ENCODE peak calls at places on chromosomes 12 and 14, in nine cellular contexts. O is AG04450; E is naive thymus-derived CD4-positive, alpha-beta T cell; P is IMR-90; U is cardiac muscle cell; T is GM23338; R is effector memory CD4-positive, alpha-beta T cell; L is HAP-1; H is upper lobe of right lung. G is an unnamed sample. For H3K27me3, the result is how much of the 10 kb centered on the place peaks cover.

GRCh38 chr12:42767326-42767954 is 177.9 kb upstream of the PRICKLE1 start:
- DNase-seq in O (no peak), E (no peak), P (no peak), U (no peak), T (no peak), R (no peak), L (no peak), H (no peak), G (no peak)

GRCh38 chr12:69570545-69571399 is 14.5 kb upstream of the CCT2 start:
- DNase-seq in O (no peak), E (peak), P (peak), U (peak), T (peak), R (peak), L (peak), H (no peak), G (peak)

GRCh38 chr12:53232641-53233538 is 881 bp upstream of the RARG start:
- DNase-seq in O (no peak), E (peak), P (no peak), U (peak), T (peak), R (peak), L (peak), H (peak), G (no peak)

GRCh38 chr12:127130506-127131100 is 1136.4 kb upstream of the TMEM132C start:
- DNase-seq in O (no peak), E (no peak), P (no peak), U (no peak), T (no peak), R (no peak), L (no peak), H (no peak), G (no peak)

GRCh38 chr12:95997911-95998510 is 1.9 kb upstream of the HAL start:
- DNase-seq in O (no peak), E (no peak), P (peak), U (no peak), T (no peak), R (no peak), L (no peak), H (no peak), G (no peak)

GRCh38 chr14:90562652-90563051 is 165.8 kb downstream of the CALM1 start:
- DNase-seq in O (no peak), E (no peak), P (no peak), U (no peak), T (no peak), R (no peak), L (no peak), H (no peak), G (no peak)

GRCh38 chr12:12007001-12007712 is 63.6 kb upstream of the BCL2L14 start:
- DNase-seq in O (no peak), E (no peak), P (peak), U (peak), T (no peak), R (peak), L (no peak), H (no peak), G (peak)

GRCh38 chr14:105838591-105839424 is 312.4 kb downstream of the TMEM121 start:
- DNase-seq in O (no peak), E (no peak), P (no peak), U (no peak), T (no peak), R (no peak), L (no peak), H (peak), G (no peak)

GRCh38 chr14:52790011-52790755 is 1.2 kb downstream of the GNPNAT1 start:
- DNase-seq in O (no peak), E (no peak), P (no peak), U (no peak), T (peak), R (no peak), L (no peak), H (no peak), G (no peak)

GRCh38 chr12:6049587-6049986 is 74.9 kb downstream of the VWF start:
- DNase-seq in O (no peak), E (no peak), P (peak), U (no peak), T (no peak), R (no peak), L (no peak), H (no peak), G (no peak)

GRCh38 chr14:92624764-92625163 is 111.2 kb downstream of the RIN3 start:
- DNase-seq in O (no peak), E (no peak), P (no peak), U (peak), T (no peak), R (no peak), L (no peak), H (no peak), G (no peak)

GRCh38 chr12:49698619-49699545 is 8.3 kb downstream of the FMNL3 start:
- DNase-seq in O (no peak), E (peak), P (peak), U (peak), T (peak), R (peak), L (peak), H (peak), G (no peak)

GRCh38 chr12:40158592-40159111 is 52.8 kb upstream of the SLC2A13 start:
- DNase-seq in O (no peak), E (no peak), P (no peak), U (peak), T (no peak), R (no peak), L (no peak), H (no peak), G (no peak)

GRCh38 chr12:113667095-113667494 is 195.4 kb upstream of the LHX5 start:
- DNase-seq in O (no peak), E (no peak), P (no peak), U (no peak), T (no peak), R (no peak), L (no peak), H (no peak), G (no peak)
- H3K27me3 ChIP-seq in O (under half), E (under half), P (under half), U (under half), T (under half), R (under half), L (under half), H (under half), G (under half)

GRCh38 chr14:94396628-94397210 is 8.3 kb upstream of the SERPINA1 start:
- DNase-seq in O (no peak), E (no peak), P (no peak), U (no peak), T (no peak), R (no peak), L (peak), H (no peak), G (no peak)

GRCh38 chr14:94397899-94398479 is 9.6 kb upstream of the SERPINA1 start:
- DNase-seq in O (no peak), E (no peak), P (no peak), U (no peak), T (peak), R (no peak), L (peak), H (no peak), G (no peak)

GRCh38 chr14:94397279-94397898 is 9.0 kb upstream of the SERPINA1 start:
- DNase-seq in O (no peak), E (no peak), P (no peak), U (no peak), T (peak), R (no peak), L (peak), H (no peak), G (no peak)

GRCh38 chr14:94400454-94400853 is 12.1 kb upstream of the SERPINA1 start:
- DNase-seq in O (no peak), E (no peak), P (no peak), U (no peak), T (no peak), R (no peak), L (no peak), H (no peak), G (no peak)

GRCh38 chr14:94398536-94398935 is 10.1 kb upstream of the SERPINA1 start:
- DNase-seq in O (no peak), E (no peak), P (no peak), U (no peak), T (no peak), R (no peak), L (no peak), H (no peak), G (no peak)
- H3K27me3 ChIP-seq in O (under half), E (under half), P (under half), U (under half), T (under half), R (under half), L (under half), H (under half), G (under half)

DNA sequence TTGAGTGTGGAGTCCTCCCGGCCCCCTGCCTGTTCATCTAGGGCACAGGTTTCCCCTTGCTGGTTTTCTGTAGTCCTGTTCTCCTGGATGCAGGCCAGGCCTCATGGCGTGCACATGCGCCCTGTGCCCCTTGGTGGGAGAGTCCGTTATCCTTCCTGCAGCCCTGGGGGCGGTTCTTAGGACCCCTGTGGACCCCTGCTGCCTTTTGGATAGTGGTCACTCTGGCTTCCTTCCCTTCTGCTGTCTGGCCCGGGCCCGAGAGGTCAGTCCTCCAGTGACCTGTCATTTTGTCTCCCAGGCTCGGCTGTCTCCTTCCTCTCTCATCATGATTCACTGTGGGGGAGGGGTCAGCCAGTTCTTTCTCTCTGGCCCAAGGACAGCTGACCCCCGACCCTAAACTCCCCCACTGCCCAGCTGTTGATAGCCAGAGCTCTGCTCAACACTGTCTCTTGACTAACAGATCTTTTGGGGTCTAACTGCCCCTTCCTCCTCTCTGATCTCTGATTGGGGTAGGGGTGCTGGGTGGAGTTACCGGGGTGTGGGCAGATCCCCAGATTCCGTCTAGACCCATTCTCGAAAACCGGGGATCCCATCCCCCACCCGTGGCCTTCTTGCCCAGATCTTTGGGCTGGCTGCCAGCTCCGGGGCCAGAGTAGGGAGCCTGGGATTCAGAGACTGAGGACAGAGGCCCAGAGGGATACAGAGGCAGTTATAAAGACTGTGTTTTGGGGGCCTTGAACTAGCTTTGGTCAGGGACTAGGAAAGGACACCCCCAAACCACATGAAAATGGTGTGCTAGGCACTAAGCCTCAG is 7.0 kb downstream of the CCND2 start:
- DNase-seq in O (no peak), E (no peak), P (no peak), U (peak), T (no peak), R (no peak), L (no peak), H (peak), G (no peak)
- H3K27me3 ChIP-seq in O (under half), E (under half), P (under half), U (under half), T (under half), R (under half), L (under half), H (under half), G (under half)

GRCh38 chr12:89353823-89354629 is 1.7 kb upstream of the DUSP6 start:
- DNase-seq in O (no peak), E (peak), P (peak), U (peak), T (peak), R (peak), L (peak), H (peak), G (peak)

GRCh38 chr12:89354630-89354931 is 2.3 kb upstream of the DUSP6 start:
- DNase-seq in O (no peak), E (no peak), P (peak), U (no peak), T (peak), R (no peak), L (no peak), H (no peak), G (no peak)

GRCh38 chr12:89357297-89357730 is 5.0 kb upstream of the DUSP6 start:
- DNase-seq in O (no peak), E (no peak), P (no peak), U (no peak), T (no peak), R (no peak), L (no peak), H (no peak), G (no peak)

GRCh38 chr12:89356069-89356665 is 3.9 kb upstream of the DUSP6 start:
- DNase-seq in O (no peak), E (no peak), P (no peak), U (no peak), T (no peak), R (no peak), L (no peak), H (no peak), G (no peak)

DNA sequence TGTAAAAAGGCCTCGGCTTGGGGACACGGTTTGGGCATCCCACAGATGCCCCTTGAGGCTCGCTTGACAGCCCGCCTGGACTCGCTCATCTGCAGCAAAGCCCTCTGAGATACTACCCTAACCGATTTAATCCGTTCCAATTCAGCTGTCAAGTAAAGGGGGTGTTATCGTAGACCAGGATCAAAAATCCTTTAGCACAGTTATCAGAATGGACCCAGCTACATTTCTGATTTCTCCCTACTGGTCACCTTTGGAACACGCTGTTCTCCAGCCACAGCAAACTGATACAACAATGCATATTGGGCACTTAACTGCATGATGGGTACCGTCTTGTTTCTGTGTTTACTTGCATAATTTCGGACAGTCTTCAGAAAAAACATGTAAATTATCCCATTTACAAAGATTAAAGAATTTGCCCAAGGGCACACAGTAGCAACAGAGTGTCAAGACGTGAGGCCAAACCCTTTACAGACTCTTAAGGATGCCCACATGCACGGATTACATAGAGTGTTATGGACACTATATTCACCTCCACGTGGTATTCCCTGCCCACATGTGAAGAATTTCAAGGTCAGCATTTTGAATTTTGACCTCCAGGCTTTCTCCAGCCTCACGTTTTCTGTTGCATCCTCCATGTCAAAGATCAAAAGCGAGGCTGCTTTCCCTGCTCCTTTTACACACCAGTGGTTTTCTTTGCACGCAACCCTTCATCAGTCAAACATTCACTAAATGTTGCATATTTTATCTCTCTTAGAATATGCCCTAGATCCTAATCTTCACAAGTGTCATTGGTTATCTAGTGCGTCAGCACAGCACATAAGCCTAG is 3.2 kb upstream of the DUSP6 start:
- DNase-seq in O (no peak), E (no peak), P (no peak), U (no peak), T (no peak), R (no peak), L (no peak), H (no peak), G (no peak)
- H3K27me3 ChIP-seq in O (under half), E (under half), P (under half), U (under half), T (under half), R (under half), L (under half), H (under half), G (under half)